ENCODE peak calls at places on chromosomes 5 and 9, in seven cellular contexts. B is OCI-LY7, O is PC-3, J is HFF-Myc, F is skeletal muscle cell, Z is choroid plexus epithelial cell, A is AG04450. U is an unnamed sample.

GRCh38 chr9:113631093-113631765 is 167.7 kb downstream of the RGS3 start:
- DNase-seq in B (no peak), O (no peak), J (no peak), F (no peak), Z (no peak), A (no peak), U (no peak)

GRCh38 chr5:176597417-176598389 is 12.3 kb downstream of the GPRIN1 start:
- DNase-seq in B (no peak), O (no peak), J (no peak), F (no peak), Z (no peak), A (no peak), U (no peak)

GRCh38 chr5:73365301-73365853 is 83.2 kb downstream of the FOXD1 start:
- DNase-seq in B (no peak), O (peak; percentile 88), J (peak; percentile 52), F (peak; percentile 65), Z (peak; percentile 87), A (peak; percentile 83), U (no peak)

GRCh38 chr5:52838306-52839015 is 50.7 kb downstream of the ITGA1 start:
- DNase-seq in B (no peak), O (no peak), J (no peak), F (no peak), Z (peak; percentile 82), A (no peak), U (no peak)

GRCh38 chr5:616342-617039 is 4.4 kb downstream of the CEP72 start:
- DNase-seq in B (no peak), O (no peak), J (no peak), F (no peak), Z (peak; percentile 17), A (no peak), U (no peak)

GRCh38 chr9:121651295-121652036 is at the start of gene DAB2IP:
- DNase-seq in B (no peak), O (peak; percentile 52), J (no peak), F (no peak), Z (peak; percentile 20), A (no peak), U (no peak)

GRCh38 chr5:171162602-171163001 is 146.4 kb upstream of the TLX3 start:
- DNase-seq in B (no peak), O (peak; percentile 46), J (no peak), F (peak; percentile 7), Z (peak; percentile 80), A (no peak), U (peak; percentile 20)

GRCh38 chr5:86679529-86679928 is 61.8 kb downstream of the COX7C start:
- DNase-seq in B (peak; percentile 48), O (peak; percentile 79), J (peak; percentile 19), F (peak; percentile 65), Z (peak; percentile 92), A (peak; percentile 27), U (peak; percentile 44)

GRCh38 chr9:128657344-128657704 is 677 bp upstream of the DYNC2I2 start:
- DNase-seq in B (no peak), O (no peak), J (no peak), F (no peak), Z (no peak), A (no peak), U (no peak)

GRCh38 chr5:35478856-35479682 is 138.6 kb upstream of the SPEF2 start:
- DNase-seq in B (peak; percentile 41), O (peak; percentile 36), J (no peak), F (no peak), Z (peak; percentile 67), A (no peak), U (peak; percentile 31)

GRCh38 chr5:108258001-108258400 is 123.9 kb downstream of the FBXL17 start:
- DNase-seq in B (no peak), O (no peak), J (no peak), F (no peak), Z (no peak), A (no peak), U (no peak)

GRCh38 chr5:6674421-6674820 is 38.8 kb upstream of the TENT4A start:
- DNase-seq in B (no peak), O (no peak), J (no peak), F (no peak), Z (no peak), A (no peak), U (no peak)

GRCh38 chr9:112917027-112917986 is 26.6 kb upstream of the SLC46A2 start:
- DNase-seq in B (no peak), O (peak; percentile 79), J (no peak), F (no peak), Z (no peak), A (no peak), U (no peak)

GRCh38 chr5:20230010-20230409 is 242.0 kb upstream of the CDH18 start:
- DNase-seq in B (no peak), O (no peak), J (no peak), F (no peak), Z (no peak), A (no peak), U (no peak)

GRCh38 chr5:171630047-171630669 is 155.5 kb upstream of the SMIM23 start:
- DNase-seq in B (no peak), O (peak; percentile 68), J (no peak), F (peak; percentile 10), Z (peak; percentile 65), A (peak; percentile 11), U (peak; percentile 6)

DNA sequence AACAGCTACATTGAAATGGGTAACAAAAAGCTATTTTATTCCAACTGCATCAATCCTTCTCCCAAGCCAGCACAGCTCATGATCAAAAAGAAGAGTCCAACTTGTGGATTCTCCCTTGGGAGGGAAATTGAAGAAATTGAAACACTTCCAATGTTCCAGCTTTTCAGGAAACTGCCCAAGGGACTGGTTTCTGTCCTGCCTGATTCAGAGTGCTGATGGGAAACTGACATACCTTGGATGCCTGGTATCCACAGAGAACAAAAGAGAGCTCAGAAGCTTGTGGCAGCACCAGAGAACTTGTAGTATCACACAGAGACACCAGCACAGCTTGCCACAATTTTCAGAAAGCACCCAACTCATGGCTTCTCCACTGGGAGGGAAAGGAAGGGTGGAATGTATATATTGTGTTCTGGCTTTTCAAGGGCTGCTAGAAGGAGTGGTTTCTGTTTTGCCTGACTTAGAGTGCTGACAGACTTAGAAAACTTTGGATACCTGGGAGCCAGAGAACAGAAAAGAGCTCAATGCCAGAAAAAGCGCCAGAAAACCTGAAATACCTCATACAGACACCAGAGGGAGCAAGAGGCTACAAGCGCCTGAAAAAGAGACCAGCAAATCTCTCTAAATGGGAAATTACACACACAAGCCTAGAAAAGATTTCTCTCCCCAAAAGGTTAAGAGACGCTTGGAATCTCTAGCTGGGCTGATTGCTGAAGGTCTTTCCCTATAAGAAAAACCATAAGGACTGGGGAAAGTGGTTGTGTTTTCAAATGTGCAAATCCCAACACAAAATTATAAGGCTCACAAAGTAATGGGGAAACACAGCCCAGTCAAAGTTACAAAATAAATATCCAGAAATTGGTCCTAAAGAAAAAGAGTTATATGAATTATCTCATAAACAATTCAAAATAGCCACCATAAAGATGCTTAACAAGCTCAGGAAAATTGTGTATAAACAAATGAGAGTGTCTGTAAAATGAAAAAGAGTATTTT is 178.8 kb downstream of the SPOCK1 start:
- DNase-seq in B (peak; percentile 46), O (peak; percentile 69), J (peak; percentile 40), F (peak; percentile 35), Z (peak; percentile 72), A (peak; percentile 8), U (peak; percentile 28)
- H3K4me3 ChIP-seq in B (no peak overlapping the region), O (no peak overlapping the region), J (no peak overlapping the region), F (no peak overlapping the region), Z (no peak overlapping the region), A (no peak overlapping the region), U (no peak overlapping the region)

GRCh38 chr5:31106259-31106658 is 87.2 kb upstream of the CDH6 start:
- DNase-seq in B (no peak), O (no peak), J (no peak), F (no peak), Z (no peak), A (no peak), U (no peak)
- H3K4me3 ChIP-seq in B (no peak overlapping the region), O (no peak overlapping the region), J (no peak overlapping the region), F (no peak overlapping the region), Z (no peak overlapping the region), A (no peak overlapping the region), U (no peak overlapping the region)

GRCh38 chr5:146105477-146105876 is at the start of gene PLAC8L1:
- DNase-seq in B (no peak), O (no peak), J (no peak), F (no peak), Z (no peak), A (no peak), U (no peak)

GRCh38 chr5:146111409-146111808 is 6.0 kb upstream of the PLAC8L1 start:
- DNase-seq in B (peak; percentile 50), O (no peak), J (no peak), F (no peak), Z (no peak), A (no peak), U (peak; percentile 79)

GRCh38 chr5:146103594-146103993 is 1.8 kb downstream of the PLAC8L1 start:
- DNase-seq in B (no peak), O (no peak), J (no peak), F (peak; percentile 28), Z (peak; percentile 20), A (no peak), U (no peak)

GRCh38 chr5:146109379-146109778 is 4.0 kb upstream of the PLAC8L1 start:
- DNase-seq in B (no peak), O (no peak), J (no peak), F (no peak), Z (no peak), A (no peak), U (no peak)

DNA sequence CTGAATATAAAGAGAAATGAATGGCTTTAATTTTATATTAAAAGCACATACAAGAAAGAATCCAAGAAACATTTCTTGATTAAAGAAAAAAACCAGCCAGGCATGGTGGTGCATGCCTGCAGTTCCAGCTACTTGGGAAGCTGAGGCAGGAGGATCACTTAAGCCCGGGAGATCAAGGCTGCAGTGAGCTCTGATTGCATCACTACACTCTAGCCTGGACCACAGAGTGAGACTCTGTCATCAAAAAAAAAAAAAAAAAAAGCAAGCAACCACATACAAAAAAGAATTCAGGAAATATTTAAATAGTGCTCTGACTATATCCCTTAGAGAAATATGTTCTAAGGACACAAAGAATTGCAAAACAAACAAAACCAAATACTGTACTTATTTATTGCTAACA is 2.5 kb upstream of the PLAC8L1 start:
- DNase-seq in B (no peak), O (no peak), J (no peak), F (no peak), Z (peak; percentile 53), A (no peak), U (peak; percentile 33)
- H3K4me3 ChIP-seq in B (no peak overlapping the region), O (no peak overlapping the region), J (no peak overlapping the region), F (no peak overlapping the region), Z (no peak overlapping the region), A (no peak overlapping the region), U (no peak overlapping the region)

GRCh38 chr5:40832345-40832744 is 2.7 kb downstream of the RPL37 start:
- DNase-seq in B (no peak), O (peak; percentile 39), J (no peak), F (no peak), Z (peak; percentile 66), A (no peak), U (no peak)
- H3K4me3 ChIP-seq in B (peak overlapping the region; percentile 88), O (peak overlapping the region; percentile 87), J (peak overlapping the region; percentile 100), F (no peak overlapping the region), Z (no peak overlapping the region), A (peak overlapping the region; percentile 98), U (no peak overlapping the region)

GRCh38 chr5:90514520-90514919 is 14.9 kb downstream of the LYSMD3 start:
- DNase-seq in B (no peak), O (no peak), J (no peak), F (no peak), Z (no peak), A (no peak), U (no peak)
- H3K4me3 ChIP-seq in B (no peak overlapping the region), O (no peak overlapping the region), J (no peak overlapping the region), F (no peak overlapping the region), Z (no peak overlapping the region), A (no peak overlapping the region), U (no peak overlapping the region)

U was measured in Jurkat, Clone E6-1.